ENCODE peak calls at places on chromosome 15, in four cellular contexts. G is LoVo; A is CD8-positive, alpha-beta memory T cell; B is lung. I is an unnamed sample.

GRCh38 chr15:77782691-77783090 is 150.0 kb upstream of the LINGO1 start:
- DNase-seq in B (no peak), A (no peak), G (no peak), I (no peak)

GRCh38 chr15:51129513-51130197 is 34.9 kb upstream of the TNFAIP8L3 start:
- DNase-seq in G (no peak), A (no peak), B (no peak), I (no peak)

GRCh38 chr15:72934006-72934405 is 118.3 kb upstream of the NEO1 start:
- DNase-seq in B (no peak), A (no peak), G (no peak), I (no peak)

GRCh38 chr15:40150163-40150925 is 10.5 kb upstream of the BUB1B start:
- DNase-seq in A (no peak), G (peak), B (peak), I (peak)

GRCh38 chr15:64775551-64776401 is at the start of gene RBPMS2:
- DNase-seq in B (no peak), G (peak), A (no peak), I (peak)

GRCh38 chr15:80844011-80844732 is 65.0 kb downstream of the CEMIP start:
- DNase-seq in A (no peak), B (no peak), G (no peak), I (peak)

GRCh38 chr15:98904466-98905048 is 103.0 kb downstream of the PGPEP1L start:
- DNase-seq in B (no peak), G (peak), A (no peak), I (peak)

GRCh38 chr15:80673561-80674244 is 21.4 kb upstream of the ABHD17C start:
- DNase-seq in G (no peak), A (no peak), B (no peak), I (peak)

GRCh38 chr15:31792611-31793199 is 237.6 kb upstream of the CHRNA7 start:
- DNase-seq in G (no peak), B (no peak), A (no peak), I (no peak)

GRCh38 chr15:98737721-98738120 is 89.4 kb downstream of the IGF1R start:
- DNase-seq in B (no peak), A (no peak), G (no peak), I (no peak)

GRCh38 chr15:42716125-42716524 is 20.8 kb downstream of the CDAN1 start:
- DNase-seq in B (no peak), G (no peak), A (no peak), I (no peak)

GRCh38 chr15:47293763-47294162 is 423.5 kb upstream of the SEMA6D start:
- DNase-seq in A (no peak), G (no peak), B (peak), I (no peak)

GRCh38 chr15:91141102-91141501 is 41.0 kb downstream of the SV2B start:
- DNase-seq in G (no peak), B (no peak), A (no peak), I (no peak)

GRCh38 chr15:74957301-74958035 is 896 bp upstream of the RPP25 start:
- DNase-seq in G (peak), A (no peak), B (peak), I (no peak)

GRCh38 chr15:82129144-82129692 is 83.4 kb upstream of the MEX3B start:
- DNase-seq in G (no peak), B (no peak), A (no peak), I (no peak)

GRCh38 chr15:62782100-62782791 is 260.3 kb upstream of the TPM1 start:
- DNase-seq in A (no peak), B (peak), G (peak), I (peak)